ENCODE peak calls at places on chromosome 15, in six cellular contexts. U is MM.1S, M is A673, O is testis, N is suprapubic skin, C is H1. W is an unnamed sample. For H3K36me3 and H3K4me1, the result is how much of the 10 kb centered on the place peaks cover.

GRCh38 chr15:94844533-94845390 is 613.4 kb downstream of the MCTP2 start:
- DNase-seq in U (no peak), M (peak), O (peak), N (peak), C (peak), W (peak)

GRCh38 chr15:39920510-39921273 is 626 bp upstream of the GPR176 start:
- DNase-seq in U (peak), M (peak), O (peak), N (peak), C (peak), W (peak)

GRCh38 chr15:59296181-59296617 is 76.5 kb downstream of the MYO1E start:
- DNase-seq in U (no peak), M (peak), O (no peak), N (no peak), C (no peak), W (no peak)

GRCh38 chr15:67166280-67167009 is 88.0 kb downstream of the AAGAB start:
- DNase-seq in U (no peak), M (no peak), O (no peak), N (peak), C (no peak), W (no peak)

GRCh38 chr15:51083641-51084040 is 11.1 kb downstream of the TNFAIP8L3 start:
- DNase-seq in U (no peak), M (no peak), O (no peak), N (no peak), C (no peak), W (no peak)

GRCh38 chr15:66714543-66714981 is 12.5 kb downstream of the SMAD6 start:
- DNase-seq in U (no peak), M (no peak), O (no peak), N (no peak), C (no peak), W (no peak)

GRCh38 chr15:101476756-101477155 is 12.8 kb downstream of the PCSK6 start:
- DNase-seq in U (no peak), M (no peak), O (peak), N (no peak), C (no peak), W (no peak)

GRCh38 chr15:68318008-68318835 is 40.7 kb downstream of the FEM1B start:
- DNase-seq in U (no peak), M (no peak), O (no peak), N (peak), C (no peak), W (peak)

GRCh38 chr15:39629376-39629775 is 48.5 kb downstream of the THBS1 start:
- DNase-seq in U (peak), M (no peak), O (no peak), N (no peak), C (no peak), W (no peak)

GRCh38 chr15:68431037-68431791 is 749 bp downstream of the ITGA11 start:
- DNase-seq in U (no peak), M (peak), O (peak), N (no peak), C (peak), W (peak)

GRCh38 chr15:84142888-84143337 is 92.7 kb upstream of the GOLGA6L4 start:
- DNase-seq in U (peak), M (peak), O (peak), N (no peak), C (peak), W (peak)

GRCh38 chr15:80461370-80462060 is 57.3 kb downstream of the ARNT2 start:
- DNase-seq in U (no peak), M (no peak), O (no peak), N (no peak), C (no peak), W (no peak)

GRCh38 chr15:31016446-31016915 is 25.1 kb upstream of the MTMR10 start:
- DNase-seq in U (no peak), M (no peak), O (no peak), N (no peak), C (no peak), W (no peak)

GRCh38 chr15:89760303-89761008 is 9.4 kb upstream of the MESP1 start:
- DNase-seq in U (peak), M (peak), O (peak), N (peak), C (peak), W (peak)

GRCh38 chr15:85879334-85880163 is 84.8 kb upstream of the KLHL25 start:
- DNase-seq in U (no peak), M (peak), O (no peak), N (no peak), C (no peak), W (no peak)

GRCh38 chr15:84398763-84399701 is 163.5 kb downstream of the GOLGA6L4 start:
- DNase-seq in U (no peak), M (no peak), O (peak), N (peak), C (peak), W (peak)

GRCh38 chr15:27853624-27854455 is 245.3 kb downstream of the OCA2 start:
- DNase-seq in U (no peak), M (no peak), O (no peak), N (no peak), C (peak), W (no peak)

GRCh38 chr15:48806151-48806550 is 4.7 kb downstream of the CEP152 start:
- DNase-seq in U (no peak), M (peak), O (no peak), N (no peak), C (no peak), W (no peak)

GRCh38 chr15:99239545-99240198 is 9.7 kb downstream of the TTC23 start:
- DNase-seq in U (peak), M (no peak), O (no peak), N (no peak), C (no peak), W (no peak)

GRCh38 chr15:22917556-22917955 is 62.6 kb downstream of the CYFIP1 start:
- DNase-seq in U (no peak), M (no peak), O (no peak), N (no peak), C (no peak), W (no peak)

GRCh38 chr15:49423906-49424520 is 971 bp downstream of the FGF7 start:
- DNase-seq in U (no peak), M (no peak), O (no peak), N (no peak), C (no peak), W (no peak)

GRCh38 chr15:94230886-94231727 is at the start of gene MCTP2:
- DNase-seq in U (peak), M (peak), O (peak), N (peak), C (peak), W (peak)

GRCh38 chr15:89852342-89853005 is 37.8 kb upstream of the ANPEP start:
- DNase-seq in U (no peak), M (no peak), O (no peak), N (no peak), C (no peak), W (no peak)

GRCh38 chr15:34889486-34889885 is 80.1 kb downstream of the AQR start:
- DNase-seq in U (no peak), M (no peak), O (no peak), N (no peak), C (no peak), W (no peak)

GRCh38 chr15:90230071-90230494 is 3.7 kb downstream of the CIB1 start:
- DNase-seq in U (no peak), M (no peak), O (peak), N (no peak), C (no peak), W (no peak)

GRCh38 chr15:69723404-69724097 is 270.9 kb downstream of the RPLP1 start:
- DNase-seq in U (no peak), M (peak), O (no peak), N (no peak), C (peak), W (no peak)
- TF ChIP-seq CTCF in U (no peak), M (peak), O (no peak), N (no peak), C (peak), W (no peak)

DNA sequence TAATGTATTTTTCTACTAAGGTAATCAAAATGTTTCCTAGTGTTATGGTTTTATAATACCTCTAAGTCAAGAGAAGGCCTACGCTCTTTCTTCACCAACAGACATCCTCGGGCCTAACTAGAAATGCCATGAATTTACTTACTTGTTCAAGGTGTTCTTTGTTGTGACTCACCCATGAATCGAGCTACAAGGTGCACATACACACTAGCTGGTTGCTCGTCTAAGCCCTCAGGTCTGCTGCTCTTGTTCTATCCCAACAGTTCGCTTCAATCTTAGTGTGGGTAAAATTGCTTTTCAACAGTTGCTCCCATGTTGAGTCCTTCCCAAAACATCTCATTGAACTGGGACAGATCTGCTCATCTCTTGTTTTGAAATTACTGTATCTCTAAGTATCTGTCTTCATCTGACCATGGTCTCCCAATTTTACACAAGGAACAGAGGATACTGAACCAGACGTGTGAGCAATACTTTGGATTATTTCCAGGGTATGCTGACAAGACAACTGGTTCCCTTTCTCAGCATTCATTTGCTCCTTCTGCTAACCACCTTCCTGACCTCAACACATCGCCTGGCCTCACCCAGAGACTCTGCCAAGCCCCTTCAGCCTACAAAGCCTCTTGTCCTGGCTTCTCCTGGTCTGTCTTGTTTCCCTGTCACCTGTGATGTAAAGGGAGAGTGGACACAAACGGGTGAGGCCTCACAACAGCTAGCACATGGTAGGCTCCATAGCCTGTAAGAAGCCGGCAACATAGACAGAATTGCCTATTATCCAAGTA is 84.2 kb downstream of the NEDD4 start:
- DNase-seq in U (no peak), M (no peak), O (no peak), N (no peak), C (no peak), W (no peak)
- H3K36me3 ChIP-seq in U (under half), M (under half), O (under half), N (under half), C (under half), W (under half)

DNA sequence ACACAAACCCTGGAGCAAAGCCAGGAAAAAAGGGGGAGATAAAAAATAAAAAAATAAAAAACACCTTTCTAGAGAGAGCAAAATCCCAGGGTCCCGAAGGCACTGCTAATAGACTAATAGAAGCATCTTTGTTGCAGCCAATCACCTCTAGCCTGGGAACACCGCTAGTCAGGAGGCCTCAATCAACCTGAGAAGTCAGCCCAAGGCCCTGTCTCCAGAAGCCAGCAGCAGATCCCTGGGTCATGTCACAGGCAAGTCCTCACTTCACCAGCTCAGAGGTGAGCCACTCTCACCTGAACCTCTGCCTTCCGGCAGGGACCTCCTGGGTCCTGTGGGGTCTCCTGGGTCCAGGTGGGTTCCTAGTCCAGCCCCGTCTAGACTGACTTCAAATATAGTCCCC is 37.5 kb downstream of the FAM174B start:
- DNase-seq in U (no peak), M (no peak), O (no peak), N (no peak), C (no peak), W (peak)
- H3K4me1 ChIP-seq in U (under half), M (under half), O (under half), N (under half), C (under half), W (under half)

GRCh38 chr15:42157981-42158765 is 1.7 kb upstream of the PLA2G4F start:
- DNase-seq in U (no peak), M (peak), O (no peak), N (no peak), C (no peak), W (no peak)

GRCh38 chr15:42160110-42160509 is 3.7 kb upstream of the PLA2G4F start:
- DNase-seq in U (no peak), M (no peak), O (no peak), N (no peak), C (no peak), W (peak)

GRCh38 chr15:42157381-42157780 is 945 bp upstream of the PLA2G4F start:
- DNase-seq in U (no peak), M (no peak), O (no peak), N (no peak), C (no peak), W (no peak)

GRCh38 chr15:42159381-42160015 is 3.1 kb upstream of the PLA2G4F start:
- DNase-seq in U (no peak), M (no peak), O (no peak), N (no peak), C (no peak), W (no peak)

DNA sequence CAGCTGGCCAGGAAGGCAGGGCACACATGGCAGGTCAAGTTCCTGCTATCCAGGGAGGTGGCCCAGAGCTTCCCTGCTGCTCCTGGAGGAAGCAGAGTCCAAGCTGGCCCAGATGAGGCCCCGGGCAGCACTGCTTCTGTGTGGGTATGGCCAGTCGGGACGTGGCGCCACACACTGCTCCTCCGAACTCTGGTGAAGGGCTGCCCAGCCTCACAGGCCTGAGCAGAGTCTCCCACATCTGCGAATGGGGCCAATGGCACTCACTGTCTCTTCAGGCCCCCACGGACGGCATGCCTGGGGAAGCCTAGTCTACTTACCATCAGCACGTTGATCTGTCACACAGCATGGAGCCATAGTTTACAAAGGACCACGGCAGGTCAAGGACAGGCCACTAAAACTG is 2.5 kb upstream of the PLA2G4F start:
- DNase-seq in U (no peak), M (no peak), O (no peak), N (no peak), C (no peak), W (no peak)
- TF ChIP-seq CTCF in U (no peak), M (no peak), O (no peak), N (no peak), C (no peak), W (no peak)